ENCODE peak calls at places on chromosomes 6 and 20, in eight cellular contexts. C is mammary epithelial cell; A is heart left ventricle; M is osteoblast; D is fibroblast of the aortic adventitia; S is transverse colon; G is MM.1S; W is CD8-positive, alpha-beta T cell. U is an unnamed sample.
A peak's percentile ranks its signal among the peaks of the same experiment; 100 is the strongest.

GRCh38 chr6:109820706-109821350 is 129.7 kb downstream of the FIG4 start:
- DNase-seq in C (no peak), A (no peak), M (no peak), D (no peak), S (no peak), G (no peak), W (no peak), U (no peak)

GRCh38 chr6:168342626-168343025 is 23.0 kb upstream of the DACT2 start:
- DNase-seq in C (no peak), A (no peak), M (no peak), D (no peak), S (peak; percentile 84), G (no peak), W (no peak), U (no peak)

GRCh38 chr20:62590301-62591121 is 51.8 kb upstream of the SLCO4A1 start:
- DNase-seq in C (peak; percentile 75), A (no peak), M (peak; percentile 100), D (peak; percentile 77), S (no peak), G (no peak), W (no peak), U (peak; percentile 16)

GRCh38 chr6:7505196-7505699 is 36.2 kb upstream of the DSP start:
- DNase-seq in C (peak; percentile 100), A (no peak), M (peak; percentile 81), D (peak; percentile 49), S (peak; percentile 65), G (no peak), W (no peak), U (peak; percentile 100)

GRCh38 chr6:94071835-94072234 is 652.5 kb upstream of the EPHA7 start:
- DNase-seq in C (no peak), A (no peak), M (no peak), D (peak; percentile 10), S (no peak), G (peak; percentile 42), W (no peak), U (no peak)

GRCh38 chr6:51472745-51473483 is 614.5 kb downstream of the PKHD1 start:
- DNase-seq in C (peak; percentile 88), A (no peak), M (no peak), D (no peak), S (no peak), G (no peak), W (no peak), U (peak; percentile 96)

GRCh38 chr6:42038163-42038562 is 12.2 kb upstream of the TAF8 start:
- DNase-seq in C (no peak), A (no peak), M (no peak), D (no peak), S (no peak), G (no peak), W (no peak), U (no peak)

GRCh38 chr20:47351643-47352331 is 4.7 kb downstream of the ZMYND8 start:
- DNase-seq in C (peak; percentile 27), A (no peak), M (no peak), D (peak; percentile 36), S (no peak), G (peak; percentile 57), W (no peak), U (no peak)

GRCh38 chr20:37759761-37760209 is 66.0 kb downstream of the CTNNBL1 start:
- DNase-seq in C (no peak), A (no peak), M (no peak), D (no peak), S (no peak), G (no peak), W (no peak), U (no peak)

GRCh38 chr20:64069614-64070243 is 6.7 kb downstream of the TCEA2 start:
- DNase-seq in C (no peak), A (no peak), M (peak; percentile 97), D (no peak), S (no peak), G (peak; percentile 31), W (no peak), U (no peak)

GRCh38 chr6:129923520-129923919 is 62.4 kb upstream of the TMEM244 start:
- DNase-seq in C (no peak), A (no peak), M (no peak), D (peak; percentile 37), S (no peak), G (no peak), W (no peak), U (no peak)

GRCh38 chr6:53179961-53180651 is 31.5 kb upstream of the GCM1 start:
- DNase-seq in C (peak; percentile 7), A (peak; percentile 51), M (peak; percentile 46), D (peak; percentile 51), S (peak; percentile 59), G (no peak), W (peak; percentile 18), U (no peak)

GRCh38 chr6:19723533-19723932 is 113.6 kb upstream of the ID4 start:
- DNase-seq in C (peak; percentile 10), A (no peak), M (peak; percentile 58), D (peak; percentile 77), S (no peak), G (no peak), W (no peak), U (peak; percentile 18)

GRCh38 chr6:17429381-17430061 is 36.1 kb downstream of the CAP2 start:
- DNase-seq in C (no peak), A (no peak), M (peak; percentile 63), D (no peak), S (no peak), G (no peak), W (no peak), U (no peak)

GRCh38 chr6:22610127-22610526 is 40.8 kb downstream of the HDGFL1 start:
- DNase-seq in C (no peak), A (no peak), M (no peak), D (no peak), S (no peak), G (no peak), W (no peak), U (no peak)

DNA sequence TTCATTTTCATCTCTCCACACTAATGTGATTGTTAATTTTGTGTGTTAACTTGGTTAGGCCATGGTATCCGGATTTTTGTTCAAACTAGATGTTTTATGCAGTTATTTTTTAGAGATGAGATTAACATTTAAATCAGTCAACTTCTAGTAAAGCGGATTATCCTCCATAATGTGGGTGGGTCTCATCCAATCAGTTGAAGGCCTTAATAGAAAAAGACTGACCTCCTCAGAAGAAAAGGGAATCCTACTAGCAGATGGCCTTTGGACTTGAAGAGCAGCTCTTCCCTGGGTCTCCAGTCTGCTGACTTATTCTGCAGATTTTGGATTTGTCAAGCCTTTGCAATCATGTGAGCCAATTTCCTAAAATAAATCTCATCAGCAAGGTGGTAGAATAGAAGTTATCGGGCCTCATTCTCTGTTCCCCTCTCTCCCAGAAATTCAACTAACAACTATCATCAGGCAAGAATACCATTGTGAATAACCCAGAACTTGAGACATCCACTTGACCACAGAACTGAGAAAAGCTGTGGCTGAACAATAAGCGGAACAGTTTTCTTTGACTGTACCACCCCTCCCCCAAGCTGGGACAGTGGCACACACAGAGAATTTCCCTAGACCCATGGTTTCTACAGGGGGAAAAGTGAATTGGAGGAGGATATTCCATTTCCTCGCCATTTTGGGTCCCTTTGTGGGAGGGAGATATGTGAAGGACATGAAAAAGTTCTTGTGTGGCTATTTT is 323.0 kb downstream of the UTRN start:
- DNase-seq in C (no peak), A (no peak), M (no peak), D (no peak), S (no peak), G (no peak), W (no peak), U (no peak)
- TF ChIP-seq CTCF in C (no peak), A (no peak), M (no peak), D (no peak), S (no peak), G (no peak), W (no peak), U (no peak)

DNA sequence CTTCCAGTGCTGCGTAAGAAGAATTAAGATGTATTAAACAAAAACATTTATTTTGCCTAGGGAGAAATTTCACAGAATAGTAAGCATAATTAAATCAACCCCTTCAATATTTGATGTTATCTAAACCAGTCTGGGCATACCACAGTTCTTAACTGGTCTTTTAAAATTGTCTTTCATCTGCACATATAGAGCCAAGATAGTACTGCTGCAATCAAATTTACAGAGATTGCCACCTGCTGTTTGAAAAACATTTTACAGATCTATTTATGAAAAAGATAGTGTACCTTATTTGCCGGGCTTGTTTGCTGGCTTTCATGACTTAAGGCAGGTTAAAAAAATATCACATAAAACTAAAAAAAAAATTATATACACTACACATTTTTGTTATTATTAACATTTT is 323.2 kb downstream of the ADGRB3 start:
- DNase-seq in C (no peak), A (no peak), M (no peak), D (peak; percentile 5), S (no peak), G (peak; percentile 7), W (no peak), U (no peak)
- TF ChIP-seq CTCF in C (no peak), A (no peak), M (peak; percentile 10), D (no peak), S (no peak), G (no peak), W (no peak), U (peak; percentile 26)

GRCh38 chr6:16238057-16238657 is at the start of gene GMPR:
- DNase-seq in C (peak; percentile 27), A (peak; percentile 83), M (peak; percentile 95), D (peak; percentile 59), S (peak; percentile 82), G (peak; percentile 74), W (peak; percentile 65), U (no peak)

GRCh38 chr6:16238658-16239089 is 287 bp downstream of the GMPR start:
- DNase-seq in C (no peak), A (no peak), M (no peak), D (no peak), S (no peak), G (no peak), W (no peak), U (no peak)

GRCh38 chr6:16240618-16241320 is 2.4 kb downstream of the GMPR start:
- DNase-seq in C (no peak), A (no peak), M (no peak), D (no peak), S (no peak), G (no peak), W (no peak), U (no peak)

GRCh38 chr6:16239798-16240123 is 1.4 kb downstream of the GMPR start:
- DNase-seq in C (no peak), A (no peak), M (peak; percentile 96), D (no peak), S (no peak), G (no peak), W (no peak), U (no peak)

DNA sequence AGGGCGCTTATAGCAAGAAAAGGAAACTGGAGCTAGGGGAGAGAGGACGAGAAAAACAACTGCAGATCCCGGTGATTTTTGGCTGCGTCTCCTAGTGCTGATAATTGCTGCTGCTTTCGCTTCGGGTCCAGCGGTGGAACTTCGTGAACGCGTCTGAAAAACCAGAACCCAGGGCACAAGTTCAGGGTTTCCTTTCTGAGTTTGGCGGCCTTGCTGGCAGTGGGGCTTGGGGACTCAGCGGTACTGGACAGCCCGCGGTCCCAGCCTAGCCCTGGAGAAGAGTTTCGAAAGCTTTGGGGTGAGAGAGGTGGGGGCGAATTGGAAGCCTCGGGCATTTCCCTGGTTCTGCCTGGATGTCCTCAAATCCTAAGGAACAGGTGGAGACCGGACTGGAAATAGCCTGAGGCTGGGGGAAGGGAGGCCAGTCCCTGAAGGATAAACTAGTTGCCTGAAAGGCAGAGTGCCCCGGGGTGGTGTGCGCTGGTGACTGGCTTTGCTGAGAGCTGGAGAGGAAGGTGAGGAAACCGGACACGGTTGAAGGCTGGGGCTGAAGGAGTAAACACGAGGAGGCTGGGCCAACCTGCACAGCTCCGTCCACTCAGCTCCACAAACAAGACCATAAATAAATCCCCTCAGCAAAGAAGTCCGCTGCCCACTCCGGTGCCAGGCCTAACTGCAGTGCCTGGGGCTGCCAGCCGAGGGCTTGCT is 857 bp downstream of the GMPR start:
- DNase-seq in C (peak; percentile 14), A (peak; percentile 75), M (peak; percentile 90), D (peak; percentile 56), S (peak; percentile 70), G (peak; percentile 23), W (no peak), U (no peak)
- TF ChIP-seq CTCF in C (no peak), A (peak; percentile 56), M (peak; percentile 47), D (peak; percentile 42), S (peak; percentile 40), G (no peak), W (no peak), U (no peak)

GRCh38 chr20:50717974-50718761 is 13.2 kb upstream of the PARD6B start:
- DNase-seq in C (no peak), A (no peak), M (peak; percentile 73), D (no peak), S (no peak), G (no peak), W (no peak), U (no peak)
- TF ChIP-seq CTCF in C (no peak), A (no peak), M (peak; percentile 41), D (no peak), S (no peak), G (no peak), W (no peak), U (peak; percentile 22)